ENCODE peak calls at places on chromosomes 1 and 21, in six cellular contexts. I is HFF-Myc, C is lung, S is nephron progenitor cell, U is adrenal gland, X is fibroblast of pulmonary artery. R is an unnamed sample.

GRCh38 chr21:14520535-14520934 is 25.6 kb downstream of the SAMSN1 start:
- DNase-seq in I (no peak), X (no peak), C (no peak), S (no peak), U (no peak), R (no peak)

GRCh38 chr1:150366416-150367296 is 2.7 kb downstream of the RPRD2 start:
- DNase-seq in I (no peak), U (no peak), X (peak; percentile 16), S (no peak), C (no peak), R (peak; percentile 18)

GRCh38 chr1:151806170-151806569 is 951 bp upstream of the LINGO4 start:
- DNase-seq in C (no peak), I (no peak), S (no peak), X (no peak), U (no peak), R (no peak)

GRCh38 chr1:59322394-59323179 is 25.7 kb downstream of the FGGY start:
- DNase-seq in U (no peak), I (no peak), X (no peak), S (no peak), C (no peak), R (no peak)

GRCh38 chr1:13783551-13783950 is 83.6 kb downstream of the PRDM2 start:
- DNase-seq in I (no peak), U (no peak), S (no peak), X (no peak), C (no peak), R (peak; percentile 58)

GRCh38 chr1:41802532-41803501 is 115.9 kb downstream of the HIVEP3 start:
- DNase-seq in C (peak; percentile 48), I (no peak), X (no peak), S (no peak), U (peak; percentile 78), R (no peak)

GRCh38 chr1:197284325-197284724 is 16.3 kb downstream of the CRB1 start:
- DNase-seq in U (no peak), X (no peak), I (no peak), S (no peak), C (no peak), R (no peak)

GRCh38 chr21:44083631-44084291 is 23.4 kb upstream of the PWP2 start:
- DNase-seq in X (no peak), C (no peak), U (no peak), S (no peak), I (no peak), R (no peak)

GRCh38 chr21:35062016-35062415 is 12.9 kb upstream of the RUNX1 start:
- DNase-seq in C (no peak), X (no peak), U (no peak), I (no peak), S (no peak), R (no peak)

GRCh38 chr1:87367549-87367948 is 38.9 kb downstream of the LMO4 start:
- DNase-seq in U (no peak), S (no peak), X (no peak), I (no peak), C (no peak), R (no peak)

GRCh38 chr1:57966340-57966739 is 542.5 kb upstream of the DAB1 start:
- DNase-seq in I (no peak), S (no peak), C (no peak), X (no peak), U (no peak), R (no peak)

GRCh38 chr1:156643266-156644092 is 1.6 kb downstream of the BCAN start:
- DNase-seq in S (no peak), X (no peak), C (no peak), I (no peak), U (no peak), R (no peak)

GRCh38 chr1:165815725-165816124 is 11.7 kb upstream of the UCK2 start:
- DNase-seq in S (no peak), X (peak; percentile 35), U (no peak), C (no peak), I (no peak), R (peak; percentile 13)

GRCh38 chr1:60978421-60979357 is 103.7 kb upstream of the NFIA start:
- DNase-seq in U (peak; percentile 61), C (peak; percentile 39), I (no peak), S (no peak), X (peak; percentile 63), R (no peak)

GRCh38 chr1:28144203-28145135 is 32.0 kb downstream of the PTAFR start:
- DNase-seq in C (no peak), U (no peak), X (peak; percentile 54), S (no peak), I (no peak), R (peak; percentile 38)

GRCh38 chr1:233410906-233411305 is 83.4 kb downstream of the MAP3K21 start:
- DNase-seq in U (no peak), I (no peak), S (no peak), X (no peak), C (no peak), R (no peak)

GRCh38 chr1:12591267-12591938 is 26.6 kb downstream of the DHRS3 start:
- DNase-seq in S (no peak), X (peak; percentile 43), C (no peak), I (no peak), U (no peak), R (peak; percentile 40)

GRCh38 chr21:26769613-26770188 is 75.5 kb downstream of the ADAMTS1 start:
- DNase-seq in I (no peak), S (peak; percentile 5), X (peak; percentile 78), C (no peak), U (no peak), R (peak; percentile 61)

DNA sequence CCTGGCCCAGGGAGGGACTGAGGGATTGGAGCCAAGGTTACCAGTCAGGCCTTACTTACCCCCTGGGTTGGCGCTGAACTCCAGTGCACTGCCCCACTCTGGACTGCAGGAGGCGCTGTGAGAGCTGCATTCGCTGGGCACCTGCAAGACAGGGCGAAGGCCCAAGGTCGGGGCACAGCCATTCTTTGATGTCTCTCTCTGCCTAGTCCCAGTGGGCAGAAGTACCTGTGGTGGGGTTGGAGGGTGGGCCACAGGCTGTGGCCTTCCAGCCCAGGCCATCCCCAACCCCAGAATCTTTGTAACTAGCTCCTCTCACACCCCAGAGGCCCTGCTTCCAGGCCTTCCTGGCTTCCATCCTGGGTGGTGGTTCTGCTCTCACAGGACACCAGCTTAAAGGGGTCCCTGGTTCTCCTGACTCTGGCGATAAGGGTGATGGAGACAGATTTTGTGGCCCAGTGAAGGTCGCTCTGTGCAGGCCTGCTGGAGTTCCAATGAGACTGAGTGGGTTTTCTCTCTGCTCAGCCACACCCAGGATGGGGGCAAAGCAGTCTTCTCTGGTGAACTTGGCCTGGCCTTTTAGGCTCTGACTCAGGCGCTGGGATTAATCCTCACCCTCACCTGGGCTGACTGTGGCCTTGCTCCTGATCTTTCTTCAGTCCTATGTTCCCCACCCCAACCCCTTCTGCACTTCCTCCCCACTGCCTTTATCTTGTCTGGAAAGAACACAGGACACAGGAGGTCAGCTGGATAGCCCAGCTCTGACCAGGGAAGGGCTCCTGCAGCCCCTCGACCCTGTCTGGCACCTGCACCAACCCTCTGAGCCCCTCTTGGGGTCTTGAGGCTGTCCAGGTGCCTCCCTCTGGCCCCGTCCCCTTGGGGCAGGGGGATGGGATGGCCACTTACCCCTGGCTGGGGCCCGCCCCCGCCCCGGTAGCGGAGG is 954 bp downstream of the MYOG start:
- DNase-seq in C (no peak), I (no peak), U (no peak), S (no peak), X (no peak), R (no peak)
- TF ChIP-seq CTCF in C (no peak), I (peak; percentile 61), U (no peak), S (peak; percentile 31), X (peak; percentile 38), R (peak; percentile 42)

GRCh38 chr1:240967070-240967724 is 355.2 kb upstream of the GREM2 start:
- DNase-seq in I (no peak), C (no peak), U (no peak), S (no peak), X (no peak), R (peak; percentile 27)
- TF ChIP-seq CTCF in I (peak; percentile 22), C (no peak), U (peak; percentile 56), S (peak; percentile 28), X (no peak), R (peak; percentile 21)

DNA sequence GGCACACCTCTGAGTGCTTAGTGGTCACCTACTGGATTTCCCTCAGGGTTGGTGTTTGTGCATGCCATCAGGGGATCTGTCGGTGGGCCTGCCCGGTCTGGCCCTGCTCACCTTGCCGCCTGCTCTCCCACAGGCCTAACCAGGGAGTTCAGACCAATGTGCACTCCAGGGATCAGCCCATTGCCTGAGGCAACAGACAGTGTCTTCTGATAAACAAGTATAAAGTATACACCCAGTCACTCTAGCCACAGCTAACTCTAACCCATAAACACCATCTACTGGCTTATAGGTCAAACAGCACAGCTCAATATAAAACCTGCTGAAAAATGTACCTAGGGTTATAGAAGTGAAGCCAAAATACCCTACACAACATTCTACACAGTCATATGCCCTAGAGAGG is 1300.0 kb downstream of the PLA2G4A start:
- DNase-seq in U (no peak), X (peak; percentile 31), S (no peak), I (peak; percentile 12), C (no peak), R (peak; percentile 2)
- TF ChIP-seq CTCF in U (no peak), X (peak; percentile 20), S (no peak), I (no peak), C (no peak), R (no peak)

GRCh38 chr1:245363821-245364220 is 209.0 kb downstream of the KIF26B start:
- DNase-seq in U (no peak), I (no peak), C (no peak), S (peak; percentile 25), X (no peak), R (peak; percentile 12)
- TF ChIP-seq CTCF in U (no peak), I (no peak), C (no peak), S (no peak), X (no peak), R (no peak)

GRCh38 chr21:46226920-46227599 is 1.5 kb downstream of the LSS start:
- DNase-seq in S (no peak), X (peak; percentile 94), C (no peak), U (no peak), I (no peak), R (peak; percentile 21)

GRCh38 chr21:46229923-46230260 is 1.3 kb upstream of the LSS start:
- DNase-seq in C (no peak), I (no peak), U (no peak), X (no peak), S (no peak), R (no peak)

GRCh38 chr21:46228345-46229051 is at the start of gene LSS:
- DNase-seq in X (peak; percentile 99), U (peak; percentile 100), C (peak; percentile 99), S (peak; percentile 98), I (peak; percentile 93), R (peak; percentile 99)

GRCh38 chr21:46227811-46228344 is 696 bp downstream of the LSS start:
- DNase-seq in I (no peak), X (peak; percentile 17), U (no peak), C (no peak), S (no peak), R (no peak)

GRCh38 chr21:46229133-46229922 is 754 bp upstream of the LSS start:
- DNase-seq in C (no peak), X (no peak), S (no peak), I (no peak), U (no peak), R (no peak)
- TF ChIP-seq CTCF in C (no peak), X (peak; percentile 39), S (peak; percentile 17), I (peak; percentile 27), U (peak; percentile 48), R (peak; percentile 67)

GRCh38 chr1:173408886-173409285 is 68.2 kb upstream of the PRDX6 start:
- DNase-seq in I (no peak), C (no peak), X (no peak), U (no peak), S (no peak), R (peak; percentile 33)
- TF ChIP-seq CTCF in I (no peak), C (no peak), X (no peak), U (no peak), S (no peak), R (peak; percentile 16)

GRCh38 chr1:106975944-106976343 is 80.5 kb upstream of the PRMT6 start:
- DNase-seq in X (peak; percentile 8), U (no peak), S (no peak), C (no peak), I (no peak), R (no peak)
- TF ChIP-seq CTCF in X (no peak), U (no peak), S (no peak), C (no peak), I (no peak), R (peak; percentile 6)